ENCODE peak calls at places on chromosomes 6 and 20, in six cellular contexts. E, J, B, M, S and H are unnamed samples.

GRCh38 chr20:16701296-16701695 is 28.5 kb upstream of the SNRPB2 start:
- DNase-seq in E (no peak), J (no peak), B (no peak), M (no peak), S (no peak), H (no peak)

GRCh38 chr20:63778034-63778752 is 38.6 kb downstream of the SLC2A4RG start:
- DNase-seq in E (peak), J (no peak), B (no peak), M (no peak), S (no peak), H (no peak)

GRCh38 chr6:56539503-56540105 is 103.1 kb downstream of the DST start:
- DNase-seq in E (no peak), J (no peak), B (no peak), M (no peak), S (no peak), H (no peak)

GRCh38 chr6:126427713-126428112 is 87.8 kb downstream of the CENPW start:
- DNase-seq in E (no peak), J (no peak), B (no peak), M (no peak), S (no peak), H (no peak)

GRCh38 chr6:127053032-127053908 is 65.2 kb upstream of the RSPO3 start:
- DNase-seq in E (no peak), J (no peak), B (peak), M (no peak), S (peak), H (no peak)

GRCh38 chr6:130822736-130823135 is 4.5 kb upstream of the SMLR1 start:
- DNase-seq in E (no peak), J (no peak), B (no peak), M (no peak), S (no peak), H (no peak)

GRCh38 chr20:54619181-54619580 is 143.8 kb downstream of the DOK5 start:
- DNase-seq in E (no peak), J (no peak), B (no peak), M (peak), S (no peak), H (no peak)

GRCh38 chr6:129267028-129267427 is 384.1 kb downstream of the LAMA2 start:
- DNase-seq in E (no peak), J (no peak), B (no peak), M (no peak), S (no peak), H (no peak)

GRCh38 chr6:79250107-79250514 is 15.6 kb upstream of the HMGN3 start:
- DNase-seq in E (no peak), J (no peak), B (no peak), M (no peak), S (no peak), H (no peak)

GRCh38 chr6:56475736-56476457 is 166.8 kb downstream of the DST start:
- DNase-seq in E (no peak), J (no peak), B (peak), M (no peak), S (peak), H (no peak)

GRCh38 chr6:148448371-148449010 is 105.9 kb downstream of the SASH1 start:
- DNase-seq in E (no peak), J (no peak), B (no peak), M (no peak), S (no peak), H (no peak)

GRCh38 chr6:79672631-79673065 is 41.5 kb downstream of the SH3BGRL2 start:
- DNase-seq in E (no peak), J (peak), B (peak), M (no peak), S (peak), H (no peak)

GRCh38 chr6:105817370-105817769 is 268.8 kb upstream of the PRDM1 start:
- DNase-seq in E (no peak), J (no peak), B (no peak), M (no peak), S (no peak), H (no peak)

DNA sequence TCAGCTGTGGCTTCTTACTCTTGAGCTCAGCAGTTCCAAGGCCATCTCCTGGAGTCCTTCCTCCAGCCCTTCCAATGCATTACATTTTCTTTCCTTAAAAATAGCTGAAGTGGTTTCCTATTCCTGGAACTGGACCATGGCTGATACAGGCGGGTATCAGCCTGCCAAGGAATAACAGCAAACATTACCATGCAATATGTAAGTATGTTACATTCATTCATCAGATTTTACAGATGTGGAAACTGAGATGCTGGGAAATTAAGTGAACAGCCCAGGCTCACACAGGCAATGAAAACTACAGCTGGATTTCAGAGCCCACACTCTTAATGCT is 100.4 kb downstream of the NRN1 start:
- DNase-seq in E (no peak), J (no peak), B (no peak), M (no peak), S (peak), H (no peak)
- H3K4me3 ChIP-seq in E (no peak), J (no peak), B (no peak), M (no peak), S (no peak), H (no peak)

GRCh38 chr20:50312682-50313187 is 122.1 kb downstream of the CEBPB start:
- DNase-seq in E (peak), J (no peak), B (no peak), M (no peak), S (peak), H (peak)

GRCh38 chr20:50313827-50314226 is 123.2 kb downstream of the CEBPB start:
- DNase-seq in E (no peak), J (no peak), B (no peak), M (no peak), S (no peak), H (no peak)

GRCh38 chr20:50314936-50315335 is 124.3 kb downstream of the CEBPB start:
- DNase-seq in E (no peak), J (no peak), B (no peak), M (no peak), S (no peak), H (no peak)

GRCh38 chr20:50313223-50313820 is 122.7 kb downstream of the CEBPB start:
- DNase-seq in E (no peak), J (no peak), B (peak), M (no peak), S (no peak), H (no peak)

GRCh38 chr20:50314326-50314725 is 123.7 kb downstream of the CEBPB start:
- DNase-seq in E (no peak), J (no peak), B (no peak), M (no peak), S (no peak), H (no peak)
- TF ChIP-seq CTCF in E (no peak), J (no peak), B (no peak), M (no peak), S (no peak), H (no peak)

GRCh38 chr6:136225496-136225895 is 24.6 kb downstream of the MTFR2 start:
- DNase-seq in E (no peak), J (no peak), B (no peak), M (no peak), S (no peak), H (no peak)
- H3K4me3 ChIP-seq in E (no peak), J (no peak), B (no peak), M (no peak), S (no peak), H (no peak)

GRCh38 chr20:62126141-62126540 is 3.9 kb downstream of the LSM14B start:
- DNase-seq in E (peak), J (no peak), B (no peak), M (no peak), S (no peak), H (no peak)

GRCh38 chr20:62120990-62121775 is 1.1 kb upstream of the LSM14B start:
- DNase-seq in E (peak), J (no peak), B (no peak), M (no peak), S (peak), H (no peak)

GRCh38 chr20:62122659-62123449 is 579 bp downstream of the LSM14B start:
- DNase-seq in E (peak), J (no peak), B (no peak), M (no peak), S (peak), H (no peak)

GRCh38 chr20:62121776-62122658 is at the start of gene LSM14B:
- DNase-seq in E (peak), J (peak), B (peak), M (peak), S (peak), H (peak)

DNA sequence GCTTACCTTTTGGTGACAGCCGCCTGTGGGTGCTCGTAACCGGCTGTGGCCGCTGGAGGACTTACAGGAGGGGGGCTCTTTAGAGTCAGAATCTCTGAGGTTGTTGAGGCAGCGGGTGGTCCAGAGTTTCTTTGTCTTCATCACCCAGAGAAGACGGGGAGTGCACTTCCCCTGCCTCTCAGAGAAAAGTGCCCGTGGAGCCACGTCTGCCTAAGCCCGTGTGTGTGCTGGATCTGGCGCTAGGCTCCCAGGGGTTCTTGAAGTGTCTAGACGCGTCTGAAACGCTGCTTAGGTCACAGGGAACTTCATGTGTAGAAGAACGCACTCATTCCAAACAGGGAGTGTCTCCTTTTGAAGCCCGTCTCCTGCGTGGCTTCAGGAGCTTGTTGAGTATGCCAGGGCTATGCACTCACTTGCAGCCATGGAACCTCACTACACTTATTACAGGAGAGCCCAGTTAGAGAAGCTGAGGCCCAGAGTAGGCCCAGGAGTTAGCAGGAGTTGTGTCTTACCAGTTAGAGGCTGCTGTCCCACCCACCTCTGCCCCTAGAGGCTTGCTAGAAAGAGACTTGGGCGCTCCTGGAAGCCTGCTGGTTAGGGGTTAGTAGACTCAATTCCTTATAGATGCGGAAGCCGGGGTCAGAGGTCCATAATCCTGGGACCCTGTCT is 1.3 kb downstream of the LSM14B start:
- DNase-seq in E (no peak), J (no peak), B (peak), M (no peak), S (peak), H (no peak)
- TF ChIP-seq CTCF in E (no peak), J (no peak), B (peak), M (no peak), S (peak), H (peak)

GRCh38 chr20:41247523-41248370 is 69.8 kb downstream of the ZHX3 start:
- DNase-seq in E (no peak), J (no peak), B (no peak), M (no peak), S (no peak), H (no peak)
- H3K4me3 ChIP-seq in E (no peak), J (no peak), B (no peak), M (peak), S (no peak), H (no peak)

GRCh38 chr6:35624341-35625070 is 64.2 kb downstream of the FKBP5 start:
- DNase-seq in E (no peak), J (no peak), B (no peak), M (no peak), S (peak), H (no peak)
- TF ChIP-seq CTCF in E (peak), J (peak), B (peak), M (no peak), S (peak), H (peak)

GRCh38 chr20:25056601-25057233 is 1.2 kb downstream of the ACSS1 start:
- DNase-seq in E (peak), J (no peak), B (no peak), M (no peak), S (no peak), H (no peak)

GRCh38 chr20:25057234-25058050 is 497 bp downstream of the ACSS1 start:
- DNase-seq in E (peak), J (no peak), B (no peak), M (peak), S (peak), H (no peak)

GRCh38 chr20:25059487-25059820 is 1.5 kb upstream of the ACSS1 start:
- DNase-seq in E (no peak), J (no peak), B (no peak), M (no peak), S (no peak), H (no peak)

GRCh38 chr20:25058797-25059486 is 1.0 kb upstream of the ACSS1 start:
- DNase-seq in E (peak), J (no peak), B (no peak), M (no peak), S (no peak), H (no peak)

DNA sequence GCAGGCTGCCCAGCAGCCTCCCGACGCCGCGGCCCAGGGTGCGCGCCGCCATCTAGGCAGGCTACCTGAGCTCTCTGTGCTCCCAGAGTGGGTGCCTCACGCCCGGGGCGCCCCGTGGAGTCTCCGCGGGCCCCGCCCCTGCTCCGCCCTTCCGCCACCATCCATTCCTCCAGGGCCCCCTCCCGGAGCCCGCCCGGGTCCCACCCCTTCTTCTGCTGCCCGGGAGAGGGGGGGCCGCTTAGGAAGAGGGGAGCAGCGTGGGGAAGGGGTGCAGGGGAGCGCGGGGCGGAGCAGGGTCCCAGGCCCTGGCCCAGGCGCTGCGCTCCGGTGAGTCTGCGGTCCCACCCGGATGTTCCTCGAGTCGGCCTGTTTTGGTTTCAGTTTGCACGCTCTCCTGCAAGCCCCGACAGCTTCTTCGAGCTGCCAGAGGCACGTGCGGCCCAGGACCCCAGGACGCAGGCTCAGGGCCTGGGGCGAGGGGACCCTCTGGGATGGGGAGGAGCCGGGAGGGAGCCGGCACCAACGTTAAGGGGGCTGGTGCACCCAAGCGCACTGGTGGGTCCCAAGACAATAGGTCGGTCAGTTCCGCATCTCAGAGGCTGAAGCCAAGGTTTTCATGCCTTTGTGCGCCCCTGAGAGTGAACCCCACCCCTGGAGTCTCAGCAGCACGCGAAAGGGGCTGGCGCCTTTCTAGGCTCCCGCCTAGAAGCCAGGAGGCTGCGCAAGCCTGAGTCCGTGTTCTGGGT is at the start of gene ACSS1:
- DNase-seq in E (peak), J (no peak), B (no peak), M (peak), S (peak), H (no peak)
- H3K4me3 ChIP-seq in E (peak), J (peak), B (peak), M (peak), S (peak), H (peak)

GRCh38 chr20:561437-562231 is 18.0 kb upstream of the CSNK2A1 start:
- DNase-seq in E (no peak), J (peak), B (peak), M (peak), S (peak), H (no peak)

GRCh38 chr20:558117-558516 is 14.5 kb upstream of the CSNK2A1 start:
- DNase-seq in E (no peak), J (no peak), B (no peak), M (no peak), S (no peak), H (no peak)

GRCh38 chr20:562232-562897 is 18.8 kb upstream of the CSNK2A1 start:
- DNase-seq in E (no peak), J (no peak), B (no peak), M (no peak), S (no peak), H (no peak)

GRCh38 chr20:564195-564594 is 20.6 kb upstream of the CSNK2A1 start:
- DNase-seq in E (no peak), J (no peak), B (no peak), M (no peak), S (no peak), H (no peak)

GRCh38 chr20:560680-561079 is 17.1 kb upstream of the CSNK2A1 start:
- DNase-seq in E (no peak), J (no peak), B (no peak), M (no peak), S (no peak), H (no peak)
- TF ChIP-seq CTCF in E (no peak), J (no peak), B (peak), M (no peak), S (no peak), H (no peak)